ENCODE peak calls at places on chromosomes 4 and X, in four cellular contexts. F, Y, L and T are unnamed samples.

GRCh38 chrX:110509778-110510510 is 151.3 kb downstream of the RTL9 start:
- DNase-seq in L (no peak), F (no peak), Y (no peak), T (no peak)

GRCh38 chr4:97867557-97868091 is 275.7 kb downstream of the STPG2 start:
- DNase-seq in Y (no peak), F (no peak), L (no peak), T (no peak)

GRCh38 chrX:74451450-74452198 is 30.3 kb downstream of the SLC16A2 start:
- DNase-seq in L (no peak), Y (no peak), F (no peak), T (no peak)

GRCh38 chr4:31923634-31924033 is 1203.5 kb downstream of the PCDH7 start:
- DNase-seq in L (no peak), F (no peak), Y (no peak), T (no peak)

GRCh38 chr4:148354186-148354585 is 88.0 kb downstream of the NR3C2 start:
- DNase-seq in L (no peak), Y (no peak), F (no peak), T (no peak)

GRCh38 chr4:88514557-88515511 is 8.7 kb downstream of the PYURF start:
- DNase-seq in F (peak; percentile 76), L (no peak), Y (no peak), T (no peak)

GRCh38 chr4:102734591-102735385 is 26.0 kb downstream of the MANBA start:
- DNase-seq in Y (no peak), L (peak; percentile 39), F (peak; percentile 65), T (no peak)

GRCh38 chr4:147496500-147496899 is 15.6 kb downstream of the EDNRA start:
- DNase-seq in L (no peak), F (no peak), Y (no peak), T (no peak)

GRCh38 chrX:45711231-45711630 is 510.6 kb upstream of the DIPK2B start:
- DNase-seq in F (no peak), L (no peak), Y (no peak), T (no peak)

GRCh38 chr4:185227713-185228278 is 18.4 kb downstream of the SNX25 start:
- DNase-seq in F (no peak), L (no peak), Y (no peak), T (no peak)

GRCh38 chrX:31423575-31424284 is 351.9 kb upstream of the FTHL17 start:
- DNase-seq in F (peak; percentile 15), L (no peak), Y (peak; percentile 5), T (peak; percentile 7)

GRCh38 chrX:19877431-19877830 is 10.0 kb downstream of the SH3KBP1 start:
- DNase-seq in Y (no peak), L (no peak), F (no peak), T (no peak)

GRCh38 chr4:143286733-143287570 is 49.7 kb upstream of the GAB1 start:
- DNase-seq in Y (no peak), L (no peak), F (no peak), T (peak; percentile 8)

GRCh38 chr4:16706251-16706650 is 192.2 kb downstream of the LDB2 start:
- DNase-seq in Y (no peak), F (no peak), L (no peak), T (no peak)

GRCh38 chrX:19672211-19672814 is 157.0 kb upstream of the MAP3K15 start:
- DNase-seq in Y (no peak), L (no peak), F (no peak), T (no peak)

GRCh38 chr4:86092684-86093083 is 267.2 kb downstream of the MAPK10 start:
- DNase-seq in F (no peak), L (no peak), Y (no peak), T (no peak)

GRCh38 chr4:54517793-54518444 is 139.8 kb upstream of the KIT start:
- DNase-seq in F (no peak), L (no peak), Y (no peak), T (no peak)

GRCh38 chrX:66544181-66544580 is 94.7 kb downstream of the EDA2R start:
- DNase-seq in F (no peak), L (no peak), Y (no peak), T (no peak)

GRCh38 chrX:107731831-107732502 is 43.6 kb downstream of the TSC22D3 start:
- DNase-seq in F (no peak), Y (no peak), L (no peak), T (peak; percentile 72)

GRCh38 chrX:74119016-74119910 is 184.7 kb upstream of the ZCCHC13 start:
- DNase-seq in Y (no peak), F (no peak), L (no peak), T (no peak)

GRCh38 chr4:77176606-77177005 is 19.6 kb downstream of the CCNG2 start:
- DNase-seq in F (no peak), L (no peak), Y (no peak), T (no peak)

GRCh38 chr4:77174426-77174825 is 17.4 kb downstream of the CCNG2 start:
- DNase-seq in L (no peak), F (no peak), Y (no peak), T (no peak)

GRCh38 chr4:77172336-77172735 is 15.3 kb downstream of the CCNG2 start:
- DNase-seq in Y (no peak), F (no peak), L (no peak), T (no peak)

GRCh38 chr4:77177196-77177595 is 20.2 kb downstream of the CCNG2 start:
- DNase-seq in F (no peak), Y (no peak), L (no peak), T (no peak)

DNA sequence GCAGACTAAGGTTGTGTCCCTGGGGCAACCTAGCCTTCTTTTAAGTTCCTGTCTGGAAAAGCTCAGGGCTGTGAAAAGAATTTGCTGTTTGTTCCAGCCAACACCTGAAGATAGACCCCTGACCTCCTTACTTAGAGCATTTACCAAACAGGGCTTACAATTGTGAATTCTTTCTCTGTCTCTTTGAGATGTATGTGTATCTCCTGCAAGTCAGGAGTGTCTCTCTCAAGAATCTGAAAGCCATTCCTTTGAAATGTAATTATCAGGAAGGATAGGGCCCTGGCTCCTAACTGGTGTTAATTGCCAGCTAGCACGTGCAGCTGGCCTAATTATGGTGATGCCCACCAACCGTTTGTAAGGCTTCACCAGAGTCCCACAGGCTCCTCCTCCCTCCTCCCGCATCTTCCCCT is 18.2 kb downstream of the CCNG2 start:
- DNase-seq in F (no peak), Y (peak; percentile 41), L (no peak), T (no peak)
- TF ChIP-seq BRCA1 in F (no peak), Y (no peak), L (no peak), T (no peak)

GRCh38 chrX:68989865-68990606 is 161.2 kb downstream of the EFNB1 start:
- DNase-seq in F (no peak), L (no peak), Y (peak; percentile 29), T (peak; percentile 4)
- TF ChIP-seq BRCA1 in F (no peak), L (no peak), Y (no peak), T (no peak)

GRCh38 chr4:40337081-40337480 is 1.9 kb downstream of the CHRNA9 start:
- DNase-seq in F (no peak), Y (no peak), L (no peak), T (no peak)
- TF ChIP-seq BRCA1 in F (no peak), Y (no peak), L (no peak), T (no peak)

GRCh38 chr4:44425614-44426208 is 22.9 kb downstream of the KCTD8 start:
- DNase-seq in L (no peak), Y (no peak), F (no peak), T (no peak)
- TF ChIP-seq BRCA1 in L (no peak), Y (no peak), F (no peak), T (no peak)

DNA sequence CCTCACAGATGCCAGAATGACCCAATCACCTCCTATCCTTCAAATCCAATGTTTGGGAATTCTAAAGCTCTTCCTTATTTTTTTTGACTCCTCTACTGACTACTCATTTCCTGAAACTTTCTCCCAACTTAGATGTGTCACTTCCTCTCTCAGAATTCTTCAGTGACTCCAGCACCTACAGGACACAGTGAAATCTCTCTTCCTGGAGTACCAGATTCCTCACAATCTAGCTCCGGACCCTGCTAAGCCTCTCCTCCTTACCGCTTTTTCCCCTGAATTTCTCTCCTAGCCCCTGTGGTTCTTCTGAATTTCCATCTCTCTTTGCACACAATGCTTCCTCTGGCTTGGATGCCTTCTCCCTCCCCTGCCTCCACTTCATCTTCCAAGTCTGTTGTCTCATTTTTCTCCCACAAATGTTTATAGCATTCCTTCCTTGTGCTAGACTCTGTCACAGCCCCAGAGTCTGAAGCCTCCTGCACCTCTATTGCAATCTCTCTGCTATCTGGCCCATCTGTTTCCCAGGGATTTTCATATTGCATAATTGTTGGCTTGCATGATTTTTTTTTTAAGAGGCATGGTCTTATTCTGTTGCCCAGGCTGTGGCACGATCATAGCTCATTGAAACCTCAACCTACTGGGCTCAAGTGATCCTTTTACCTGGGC is 80.1 kb downstream of the ANAPC4 start:
- DNase-seq in F (no peak), Y (no peak), L (no peak), T (no peak)
- TF ChIP-seq BRCA1 in F (no peak), Y (no peak), L (no peak), T (no peak)

GRCh38 chrX:150337026-150337425 is 26.1 kb upstream of the MAMLD1 start:
- DNase-seq in F (no peak), Y (no peak), L (no peak), T (no peak)

GRCh38 chrX:150332023-150332422 is 31.1 kb upstream of the MAMLD1 start:
- DNase-seq in Y (no peak), L (no peak), F (no peak), T (no peak)

GRCh38 chrX:150329888-150330287 is 33.2 kb upstream of the MAMLD1 start:
- DNase-seq in Y (no peak), F (no peak), L (no peak), T (no peak)

GRCh38 chrX:150334998-150335397 is 28.1 kb upstream of the MAMLD1 start:
- DNase-seq in L (no peak), Y (no peak), F (no peak), T (no peak)

DNA sequence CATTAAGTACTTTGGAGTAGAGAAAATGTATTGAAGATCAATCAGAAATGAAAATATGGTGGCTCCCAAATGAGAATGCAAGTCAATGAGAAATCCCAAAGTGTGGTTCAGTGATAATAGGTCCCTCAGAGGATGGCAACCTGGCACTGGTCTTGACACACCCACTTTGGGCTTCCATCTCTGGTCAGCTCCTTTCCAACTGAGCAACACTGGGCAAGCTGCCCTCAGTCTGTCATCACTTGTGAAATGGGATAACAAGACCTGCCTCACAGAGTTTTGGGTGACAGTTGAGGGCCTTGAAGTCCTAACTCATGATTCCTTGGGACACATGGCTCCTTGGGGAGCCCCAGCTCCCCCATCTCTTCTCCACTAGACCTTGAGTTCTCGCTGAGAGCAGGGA is 29.0 kb upstream of the MAMLD1 start:
- DNase-seq in Y (no peak), F (no peak), L (no peak), T (no peak)
- TF ChIP-seq BRCA1 in Y (no peak), F (no peak), L (no peak), T (no peak)

GRCh38 chrX:78307665-78308064 is 19.7 kb downstream of the CYSLTR1 start:
- DNase-seq in L (no peak), Y (no peak), F (no peak), T (no peak)
- TF ChIP-seq BRCA1 in L (no peak), Y (no peak), F (no peak), T (no peak)